ENCODE peak calls at places on chromosomes 3 and 15, in eight cellular contexts. F is left lung, T is cardiac muscle cell, S is breast epithelium, K is transverse colon, I is uterus, L is heart left ventricle, R is PC-9. M is an unnamed sample.

GRCh38 chr3:188153498-188153948 is 434 bp upstream of the LPP start:
- DNase-seq in L (peak; percentile 88), R (peak; percentile 86), T (peak; percentile 97), I (peak; percentile 93), S (peak; percentile 91), K (peak; percentile 83), F (peak; percentile 91), M (peak; percentile 43)

GRCh38 chr3:124823648-124824047 is 63.5 kb downstream of the ITGB5 start:
- DNase-seq in L (no peak), F (no peak), K (no peak), I (no peak), T (no peak), S (no peak), R (no peak), M (no peak)

GRCh38 chr3:150404023-150404422 is 4.1 kb upstream of the TSC22D2 start:
- DNase-seq in T (no peak), S (no peak), I (no peak), R (no peak), K (no peak), F (no peak), L (no peak), M (no peak)

GRCh38 chr3:167166594-167167253 is 213.4 kb downstream of the ZBBX start:
- DNase-seq in T (no peak), L (peak; percentile 75), R (no peak), F (no peak), I (no peak), S (no peak), K (no peak), M (no peak)

GRCh38 chr3:36393563-36393962 is 13.3 kb downstream of the STAC start:
- DNase-seq in T (peak; percentile 54), F (no peak), K (no peak), L (no peak), R (no peak), S (no peak), I (no peak), M (no peak)

GRCh38 chr15:46232471-46232870 is 597.6 kb downstream of the SQOR start:
- DNase-seq in F (no peak), S (no peak), T (no peak), I (no peak), L (no peak), K (no peak), R (no peak), M (no peak)

GRCh38 chr15:101502572-101503295 is 13.2 kb upstream of the PCSK6 start:
- DNase-seq in K (no peak), F (no peak), S (peak; percentile 10), L (no peak), I (no peak), T (no peak), R (no peak), M (no peak)

GRCh38 chr15:27589260-27589659 is 509.9 kb downstream of the OCA2 start:
- DNase-seq in L (no peak), S (no peak), F (no peak), T (no peak), I (no peak), R (no peak), K (no peak), M (no peak)

GRCh38 chr3:44309500-44309899 is 29.1 kb upstream of the TCAIM start:
- DNase-seq in L (no peak), S (no peak), I (no peak), F (no peak), R (no peak), T (no peak), K (no peak), M (no peak)

GRCh38 chr15:42011074-42011473 is 9.8 kb downstream of the PLA2G4E start:
- DNase-seq in R (no peak), I (no peak), S (no peak), K (no peak), F (no peak), T (no peak), L (no peak), M (no peak)

GRCh38 chr15:42012241-42012640 is 8.6 kb downstream of the PLA2G4E start:
- DNase-seq in I (no peak), T (no peak), L (no peak), K (peak; percentile 54), S (no peak), F (no peak), R (no peak), M (no peak)

GRCh38 chr15:42010434-42010833 is 10.4 kb downstream of the PLA2G4E start:
- DNase-seq in R (no peak), T (no peak), I (no peak), L (no peak), S (no peak), F (no peak), K (no peak), M (no peak)

GRCh38 chr15:42014406-42014805 is 6.4 kb downstream of the PLA2G4E start:
- DNase-seq in L (no peak), I (no peak), S (no peak), R (no peak), F (no peak), K (no peak), T (no peak), M (no peak)

GRCh38 chr15:42012937-42013482 is 7.8 kb downstream of the PLA2G4E start:
- DNase-seq in R (no peak), I (no peak), F (no peak), K (no peak), T (no peak), S (no peak), L (no peak), M (no peak)
- H3K27ac ChIP-seq in R (no peak overlapping the region), I (no peak overlapping the region), F (peak overlapping the region; percentile 8), K (no peak overlapping the region), T (no peak overlapping the region), S (no peak overlapping the region), L (no peak overlapping the region), M (no peak overlapping the region)

DNA sequence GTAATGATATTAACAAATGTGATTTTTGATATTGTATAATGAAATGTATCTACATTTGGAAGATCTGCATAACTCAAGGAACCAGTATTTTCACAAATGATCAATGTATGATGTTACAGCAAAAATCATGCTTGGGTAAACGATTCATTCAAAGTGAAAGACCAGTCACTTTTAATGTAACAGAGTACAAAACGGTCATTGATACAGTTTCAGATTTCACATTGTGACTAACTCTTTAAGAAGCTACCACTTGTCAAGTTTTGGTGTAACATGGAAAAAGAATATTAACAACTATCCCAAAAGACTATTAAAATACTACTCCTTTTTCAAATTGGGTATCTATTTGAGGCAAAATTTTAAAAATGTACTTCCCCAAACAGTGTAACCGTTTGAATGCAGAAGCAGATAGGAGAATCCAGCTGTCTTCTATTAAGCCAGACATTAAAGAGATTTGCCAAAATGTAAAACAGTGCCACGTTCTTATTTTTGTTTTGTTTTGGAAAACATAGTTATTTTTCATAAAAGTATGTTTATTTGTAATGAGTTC is 31.7 kb downstream of the AKAP13 start:
- DNase-seq in S (no peak), F (no peak), I (no peak), L (no peak), T (no peak), K (no peak), R (no peak), M (peak; percentile 36)
- H3K27ac ChIP-seq in S (no peak overlapping the region), F (no peak overlapping the region), I (no peak overlapping the region), L (no peak overlapping the region), T (no peak overlapping the region), K (peak overlapping the region; percentile 53), R (peak overlapping the region; percentile 98), M (peak overlapping the region; percentile 97)

GRCh38 chr3:197154-197855 is 742 bp downstream of the CHL1 start:
- DNase-seq in L (peak; percentile 31), F (peak; percentile 73), I (no peak), S (no peak), T (no peak), R (no peak), K (no peak), M (no peak)

GRCh38 chr3:197891-198491 is 1.4 kb downstream of the CHL1 start:
- DNase-seq in L (no peak), F (peak; percentile 61), T (no peak), R (no peak), I (no peak), S (no peak), K (no peak), M (no peak)

GRCh38 chr3:194421-194820 is 2.1 kb upstream of the CHL1 start:
- DNase-seq in R (no peak), K (no peak), I (no peak), S (no peak), F (no peak), T (no peak), L (no peak), M (no peak)

GRCh38 chr3:195662-196061 is 901 bp upstream of the CHL1 start:
- DNase-seq in K (no peak), T (no peak), F (no peak), L (no peak), R (no peak), I (no peak), S (no peak), M (no peak)

DNA sequence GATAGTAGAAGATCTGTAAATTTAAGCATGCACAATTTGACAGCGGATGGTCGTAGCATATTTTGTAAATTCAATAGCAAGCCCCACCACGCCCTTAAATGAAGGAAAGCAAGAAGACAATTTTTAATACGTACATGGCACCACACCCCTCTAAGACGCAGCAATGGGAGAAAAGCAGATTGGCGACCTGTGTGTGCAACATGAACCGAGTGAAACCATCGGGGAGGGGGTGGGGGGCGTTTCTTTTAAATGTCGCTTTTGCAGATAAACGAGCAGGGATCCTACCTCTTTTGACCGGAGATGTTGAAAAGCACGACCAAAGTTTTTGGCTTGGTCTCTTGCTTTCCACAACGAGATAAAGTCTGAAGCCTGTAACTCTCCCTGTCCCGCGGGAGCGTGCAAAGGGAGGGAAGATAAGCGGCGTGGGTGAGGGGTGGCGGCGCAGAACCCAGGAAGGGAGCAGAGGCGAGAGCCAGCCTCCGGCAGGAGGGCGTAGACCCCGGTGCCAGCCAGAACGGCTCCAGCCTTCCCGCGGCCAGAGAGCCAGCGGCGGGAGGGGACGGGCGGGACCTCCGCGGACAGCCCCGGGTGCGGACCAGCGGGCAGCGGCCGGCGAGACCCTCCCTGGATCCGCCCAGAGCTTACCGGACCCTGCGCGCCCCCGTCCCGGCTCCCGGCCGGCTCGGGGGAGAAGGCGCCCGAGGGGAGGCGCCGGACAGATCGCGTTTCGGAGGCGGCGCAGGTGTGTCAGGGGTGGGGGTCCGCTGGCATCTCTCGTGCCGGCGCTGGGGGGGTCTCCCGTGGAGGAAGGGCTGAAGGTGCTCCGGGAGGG is at the start of gene CHL1:
- DNase-seq in L (peak; percentile 27), F (peak; percentile 68), R (no peak), K (no peak), S (no peak), T (no peak), I (no peak), M (no peak)
- H3K27ac ChIP-seq in L (no peak within 1 kb of the TSS), F (no peak within 1 kb of the TSS), R (no peak within 1 kb of the TSS), K (peak within 1 kb of the TSS; percentile 68), S (peak within 1 kb of the TSS; percentile 61), T (no peak within 1 kb of the TSS), I (no peak within 1 kb of the TSS), M (no peak within 1 kb of the TSS)

GRCh38 chr3:2098398-2099027 is at the start of gene CNTN4:
- DNase-seq in F (peak; percentile 88), I (peak; percentile 73), S (peak; percentile 48), L (peak; percentile 44), T (peak; percentile 6), K (peak; percentile 84), R (no peak), M (no peak)
- H3K27ac ChIP-seq in F (peak within 1 kb of the TSS; percentile 9), I (peak within 1 kb of the TSS; percentile 73), S (peak within 1 kb of the TSS; percentile 72), L (no peak within 1 kb of the TSS), T (no peak within 1 kb of the TSS), K (peak within 1 kb of the TSS; percentile 82), R (no peak within 1 kb of the TSS), M (no peak within 1 kb of the TSS)

M was measured in epithelial cell of prostate.